ENCODE peak calls at places on chromosomes 3 and 15, in nine cellular contexts. One of them, this sample, is unnamed.

GRCh38 chr3:138694287-138695007 is 85.9 kb downstream of the FAIM start:
- DNase-seq in ACHN: peak; percentile 92
- DNase-seq in foreskin fibroblast: peak; percentile 98
- DNase-seq in caudate nucleus: no peak
- DNase-seq in NCI-H774: no peak
- DNase-seq in T-helper 17 cell: no peak
- DNase-seq in effector memory CD4-positive, alpha-beta T cell: no peak
- DNase-seq in activated naive CD4-positive, alpha-beta T cell treated with anti-CD3 and anti-CD28 coated beads, Interleukin-2, amount 50 U/mL, for 16 hours: no peak
- DNase-seq in nucleus accumbens: no peak
- DNase-seq in this sample: peak; percentile 81

GRCh38 chr15:98778263-98778959 is 130.1 kb downstream of the IGF1R start:
- DNase-seq in activated naive CD4-positive, alpha-beta T cell treated with anti-CD3 and anti-CD28 coated beads, Interleukin-2, amount 50 U/mL, for 16 hours: no peak
- DNase-seq in foreskin fibroblast: no peak
- DNase-seq in caudate nucleus: no peak
- DNase-seq in T-helper 17 cell: no peak
- DNase-seq in ACHN: no peak
- DNase-seq in NCI-H774: no peak
- DNase-seq in effector memory CD4-positive, alpha-beta T cell: no peak
- DNase-seq in nucleus accumbens: no peak
- DNase-seq in this sample: no peak

GRCh38 chr3:40930131-40930538 is 269.2 kb upstream of the CTNNB1 start:
- DNase-seq in foreskin fibroblast: no peak
- DNase-seq in nucleus accumbens: no peak
- DNase-seq in activated naive CD4-positive, alpha-beta T cell treated with anti-CD3 and anti-CD28 coated beads, Interleukin-2, amount 50 U/mL, for 16 hours: no peak
- DNase-seq in NCI-H774: no peak
- DNase-seq in caudate nucleus: no peak
- DNase-seq in T-helper 17 cell: no peak
- DNase-seq in effector memory CD4-positive, alpha-beta T cell: no peak
- DNase-seq in ACHN: no peak
- DNase-seq in this sample: no peak

GRCh38 chr3:38687306-38687705 is 37.8 kb upstream of the SCN5A start:
- DNase-seq in ACHN: no peak
- DNase-seq in effector memory CD4-positive, alpha-beta T cell: no peak
- DNase-seq in foreskin fibroblast: no peak
- DNase-seq in caudate nucleus: no peak
- DNase-seq in NCI-H774: no peak
- DNase-seq in T-helper 17 cell: no peak
- DNase-seq in activated naive CD4-positive, alpha-beta T cell treated with anti-CD3 and anti-CD28 coated beads, Interleukin-2, amount 50 U/mL, for 16 hours: no peak
- DNase-seq in nucleus accumbens: no peak
- DNase-seq in this sample: no peak

GRCh38 chr15:74302821-74303359 is 64.6 kb downstream of the CYP11A1 start:
- DNase-seq in nucleus accumbens: no peak
- DNase-seq in foreskin fibroblast: no peak
- DNase-seq in effector memory CD4-positive, alpha-beta T cell: no peak
- DNase-seq in NCI-H774: no peak
- DNase-seq in T-helper 17 cell: no peak
- DNase-seq in activated naive CD4-positive, alpha-beta T cell treated with anti-CD3 and anti-CD28 coated beads, Interleukin-2, amount 50 U/mL, for 16 hours: peak; percentile 48
- DNase-seq in ACHN: peak; percentile 38
- DNase-seq in caudate nucleus: peak; percentile 12
- DNase-seq in this sample: peak; percentile 62

GRCh38 chr15:67149859-67150824 is 84.7 kb downstream of the SMAD3 start:
- DNase-seq in NCI-H774: no peak
- DNase-seq in activated naive CD4-positive, alpha-beta T cell treated with anti-CD3 and anti-CD28 coated beads, Interleukin-2, amount 50 U/mL, for 16 hours: peak; percentile 48
- DNase-seq in ACHN: peak; percentile 90
- DNase-seq in nucleus accumbens: no peak
- DNase-seq in foreskin fibroblast: peak; percentile 97
- DNase-seq in T-helper 17 cell: peak; percentile 27
- DNase-seq in effector memory CD4-positive, alpha-beta T cell: peak; percentile 33
- DNase-seq in caudate nucleus: no peak
- DNase-seq in this sample: peak; percentile 90

GRCh38 chr15:88711806-88712205 is 73.0 kb downstream of the ISG20 start:
- DNase-seq in effector memory CD4-positive, alpha-beta T cell: no peak
- DNase-seq in activated naive CD4-positive, alpha-beta T cell treated with anti-CD3 and anti-CD28 coated beads, Interleukin-2, amount 50 U/mL, for 16 hours: no peak
- DNase-seq in ACHN: no peak
- DNase-seq in NCI-H774: no peak
- DNase-seq in nucleus accumbens: no peak
- DNase-seq in foreskin fibroblast: no peak
- DNase-seq in T-helper 17 cell: no peak
- DNase-seq in caudate nucleus: no peak
- DNase-seq in this sample: no peak

GRCh38 chr15:41494190-41494921 is 682 bp downstream of the ITPKA start:
- DNase-seq in caudate nucleus: no peak
- DNase-seq in effector memory CD4-positive, alpha-beta T cell: no peak
- DNase-seq in activated naive CD4-positive, alpha-beta T cell treated with anti-CD3 and anti-CD28 coated beads, Interleukin-2, amount 50 U/mL, for 16 hours: peak; percentile 51
- DNase-seq in ACHN: peak; percentile 3
- DNase-seq in T-helper 17 cell: peak; percentile 17
- DNase-seq in nucleus accumbens: peak; percentile 43
- DNase-seq in foreskin fibroblast: no peak
- DNase-seq in NCI-H774: no peak
- DNase-seq in this sample: no peak

GRCh38 chr15:68310811-68311463 is 33.4 kb downstream of the FEM1B start:
- DNase-seq in T-helper 17 cell: no peak
- DNase-seq in nucleus accumbens: no peak
- DNase-seq in activated naive CD4-positive, alpha-beta T cell treated with anti-CD3 and anti-CD28 coated beads, Interleukin-2, amount 50 U/mL, for 16 hours: no peak
- DNase-seq in effector memory CD4-positive, alpha-beta T cell: no peak
- DNase-seq in ACHN: no peak
- DNase-seq in foreskin fibroblast: no peak
- DNase-seq in NCI-H774: no peak
- DNase-seq in caudate nucleus: no peak
- DNase-seq in this sample: no peak

GRCh38 chr15:71683401-71684274 is 126.7 kb upstream of the NR2E3 start:
- DNase-seq in foreskin fibroblast: no peak
- DNase-seq in nucleus accumbens: no peak
- DNase-seq in NCI-H774: no peak
- DNase-seq in T-helper 17 cell: no peak
- DNase-seq in activated naive CD4-positive, alpha-beta T cell treated with anti-CD3 and anti-CD28 coated beads, Interleukin-2, amount 50 U/mL, for 16 hours: no peak
- DNase-seq in effector memory CD4-positive, alpha-beta T cell: no peak
- DNase-seq in caudate nucleus: no peak
- DNase-seq in ACHN: no peak
- DNase-seq in this sample: peak; percentile 36

GRCh38 chr3:47877288-47877687 is 74.3 kb downstream of the DHX30 start:
- DNase-seq in effector memory CD4-positive, alpha-beta T cell: no peak
- DNase-seq in nucleus accumbens: no peak
- DNase-seq in activated naive CD4-positive, alpha-beta T cell treated with anti-CD3 and anti-CD28 coated beads, Interleukin-2, amount 50 U/mL, for 16 hours: no peak
- DNase-seq in ACHN: no peak
- DNase-seq in NCI-H774: no peak
- DNase-seq in foreskin fibroblast: no peak
- DNase-seq in caudate nucleus: no peak
- DNase-seq in T-helper 17 cell: no peak
- DNase-seq in this sample: peak; percentile 21

GRCh38 chr15:99102332-99103235 is 2.3 kb upstream of the SYNM start:
- DNase-seq in nucleus accumbens: no peak
- DNase-seq in caudate nucleus: no peak
- DNase-seq in NCI-H774: no peak
- DNase-seq in foreskin fibroblast: no peak
- DNase-seq in T-helper 17 cell: no peak
- DNase-seq in activated naive CD4-positive, alpha-beta T cell treated with anti-CD3 and anti-CD28 coated beads, Interleukin-2, amount 50 U/mL, for 16 hours: no peak
- DNase-seq in effector memory CD4-positive, alpha-beta T cell: no peak
- DNase-seq in ACHN: no peak
- DNase-seq in this sample: no peak

GRCh38 chr15:49047456-49047855 is 1.2 kb upstream of the SECISBP2L start:
- DNase-seq in effector memory CD4-positive, alpha-beta T cell: no peak
- DNase-seq in foreskin fibroblast: no peak
- DNase-seq in ACHN: no peak
- DNase-seq in NCI-H774: no peak
- DNase-seq in T-helper 17 cell: no peak
- DNase-seq in nucleus accumbens: no peak
- DNase-seq in caudate nucleus: no peak
- DNase-seq in activated naive CD4-positive, alpha-beta T cell treated with anti-CD3 and anti-CD28 coated beads, Interleukin-2, amount 50 U/mL, for 16 hours: no peak
- DNase-seq in this sample: no peak

GRCh38 chr15:28274635-28275034 is 47.3 kb downstream of the HERC2 start:
- DNase-seq in caudate nucleus: no peak
- DNase-seq in ACHN: no peak
- DNase-seq in NCI-H774: no peak
- DNase-seq in foreskin fibroblast: no peak
- DNase-seq in nucleus accumbens: no peak
- DNase-seq in T-helper 17 cell: no peak
- DNase-seq in effector memory CD4-positive, alpha-beta T cell: no peak
- DNase-seq in activated naive CD4-positive, alpha-beta T cell treated with anti-CD3 and anti-CD28 coated beads, Interleukin-2, amount 50 U/mL, for 16 hours: no peak
- DNase-seq in this sample: no peak

GRCh38 chr3:132661120-132661519 is 991 bp downstream of the UBA5 start:
- DNase-seq in ACHN: no peak
- DNase-seq in nucleus accumbens: no peak
- DNase-seq in caudate nucleus: no peak
- DNase-seq in activated naive CD4-positive, alpha-beta T cell treated with anti-CD3 and anti-CD28 coated beads, Interleukin-2, amount 50 U/mL, for 16 hours: no peak
- DNase-seq in NCI-H774: no peak
- DNase-seq in foreskin fibroblast: no peak
- DNase-seq in effector memory CD4-positive, alpha-beta T cell: no peak
- DNase-seq in T-helper 17 cell: no peak
- DNase-seq in this sample: no peak

GRCh38 chr15:90035095-90035834 is 34.1 kb downstream of the ZNF710 start:
- DNase-seq in foreskin fibroblast: peak; percentile 18
- DNase-seq in caudate nucleus: no peak
- DNase-seq in nucleus accumbens: no peak
- DNase-seq in activated naive CD4-positive, alpha-beta T cell treated with anti-CD3 and anti-CD28 coated beads, Interleukin-2, amount 50 U/mL, for 16 hours: peak; percentile 5
- DNase-seq in T-helper 17 cell: no peak
- DNase-seq in NCI-H774: peak; percentile 62
- DNase-seq in effector memory CD4-positive, alpha-beta T cell: no peak
- DNase-seq in ACHN: no peak
- DNase-seq in this sample: no peak

GRCh38 chr15:58409861-58410260 is 21.9 kb upstream of the LIPC start:
- DNase-seq in nucleus accumbens: no peak
- DNase-seq in caudate nucleus: no peak
- DNase-seq in T-helper 17 cell: no peak
- DNase-seq in NCI-H774: no peak
- DNase-seq in effector memory CD4-positive, alpha-beta T cell: no peak
- DNase-seq in ACHN: no peak
- DNase-seq in foreskin fibroblast: no peak
- DNase-seq in activated naive CD4-positive, alpha-beta T cell treated with anti-CD3 and anti-CD28 coated beads, Interleukin-2, amount 50 U/mL, for 16 hours: no peak
- DNase-seq in this sample: no peak

GRCh38 chr3:9022305-9022985 is 59.2 kb upstream of the RAD18 start:
- DNase-seq in ACHN: no peak
- DNase-seq in nucleus accumbens: no peak
- DNase-seq in activated naive CD4-positive, alpha-beta T cell treated with anti-CD3 and anti-CD28 coated beads, Interleukin-2, amount 50 U/mL, for 16 hours: no peak
- DNase-seq in caudate nucleus: no peak
- DNase-seq in foreskin fibroblast: no peak
- DNase-seq in effector memory CD4-positive, alpha-beta T cell: no peak
- DNase-seq in NCI-H774: no peak
- DNase-seq in T-helper 17 cell: no peak
- DNase-seq in this sample: no peak

GRCh38 chr15:68278345-68279217 is 1.0 kb downstream of the FEM1B start:
- DNase-seq in nucleus accumbens: peak; percentile 65
- DNase-seq in activated naive CD4-positive, alpha-beta T cell treated with anti-CD3 and anti-CD28 coated beads, Interleukin-2, amount 50 U/mL, for 16 hours: no peak
- DNase-seq in ACHN: no peak
- DNase-seq in NCI-H774: peak; percentile 14
- DNase-seq in T-helper 17 cell: no peak
- DNase-seq in effector memory CD4-positive, alpha-beta T cell: no peak
- DNase-seq in foreskin fibroblast: no peak
- DNase-seq in caudate nucleus: no peak
- DNase-seq in this sample: peak; percentile 38

GRCh38 chr3:46845397-46845859 is 17.8 kb downstream of the MYL3 start:
- DNase-seq in NCI-H774: no peak
- DNase-seq in activated naive CD4-positive, alpha-beta T cell treated with anti-CD3 and anti-CD28 coated beads, Interleukin-2, amount 50 U/mL, for 16 hours: no peak
- DNase-seq in caudate nucleus: no peak
- DNase-seq in T-helper 17 cell: no peak
- DNase-seq in effector memory CD4-positive, alpha-beta T cell: no peak
- DNase-seq in nucleus accumbens: no peak
- DNase-seq in ACHN: peak; percentile 39
- DNase-seq in foreskin fibroblast: peak; percentile 85
- DNase-seq in this sample: peak; percentile 76

GRCh38 chr3:33437556-33438283 is 2.5 kb downstream of the UBP1 start:
- DNase-seq in nucleus accumbens: no peak
- DNase-seq in caudate nucleus: no peak
- DNase-seq in effector memory CD4-positive, alpha-beta T cell: no peak
- DNase-seq in activated naive CD4-positive, alpha-beta T cell treated with anti-CD3 and anti-CD28 coated beads, Interleukin-2, amount 50 U/mL, for 16 hours: no peak
- DNase-seq in T-helper 17 cell: no peak
- DNase-seq in NCI-H774: no peak
- DNase-seq in foreskin fibroblast: peak; percentile 41
- DNase-seq in ACHN: peak; percentile 51
- DNase-seq in this sample: peak; percentile 19

GRCh38 chr3:5136619-5137429 is 14.7 kb downstream of the ARL8B start:
- DNase-seq in NCI-H774: no peak
- DNase-seq in activated naive CD4-positive, alpha-beta T cell treated with anti-CD3 and anti-CD28 coated beads, Interleukin-2, amount 50 U/mL, for 16 hours: no peak
- DNase-seq in T-helper 17 cell: peak; percentile 11
- DNase-seq in ACHN: peak; percentile 45
- DNase-seq in nucleus accumbens: no peak
- DNase-seq in foreskin fibroblast: no peak
- DNase-seq in caudate nucleus: no peak
- DNase-seq in effector memory CD4-positive, alpha-beta T cell: no peak
- DNase-seq in this sample: peak; percentile 22

GRCh38 chr3:148873928-148874326 is 8.8 kb downstream of the CPA3 start:
- DNase-seq in effector memory CD4-positive, alpha-beta T cell: no peak
- DNase-seq in NCI-H774: peak; percentile 77
- DNase-seq in ACHN: no peak
- DNase-seq in foreskin fibroblast: peak; percentile 10
- DNase-seq in nucleus accumbens: no peak
- DNase-seq in activated naive CD4-positive, alpha-beta T cell treated with anti-CD3 and anti-CD28 coated beads, Interleukin-2, amount 50 U/mL, for 16 hours: no peak
- DNase-seq in caudate nucleus: no peak
- DNase-seq in T-helper 17 cell: no peak
- DNase-seq in this sample: no peak

GRCh38 chr3:57279685-57280084 is 12.8 kb downstream of the ASB14 start:
- DNase-seq in nucleus accumbens: no peak
- DNase-seq in activated naive CD4-positive, alpha-beta T cell treated with anti-CD3 and anti-CD28 coated beads, Interleukin-2, amount 50 U/mL, for 16 hours: no peak
- DNase-seq in T-helper 17 cell: no peak
- DNase-seq in NCI-H774: no peak
- DNase-seq in caudate nucleus: no peak
- DNase-seq in foreskin fibroblast: no peak
- DNase-seq in effector memory CD4-positive, alpha-beta T cell: no peak
- DNase-seq in ACHN: no peak
- DNase-seq in this sample: no peak

GRCh38 chr3:9397911-9398714 is 698 bp downstream of the SETD5 start:
- DNase-seq in activated naive CD4-positive, alpha-beta T cell treated with anti-CD3 and anti-CD28 coated beads, Interleukin-2, amount 50 U/mL, for 16 hours: peak; percentile 53
- DNase-seq in foreskin fibroblast: no peak
- DNase-seq in caudate nucleus: peak; percentile 40
- DNase-seq in T-helper 17 cell: peak; percentile 11
- DNase-seq in nucleus accumbens: peak; percentile 29
- DNase-seq in effector memory CD4-positive, alpha-beta T cell: no peak
- DNase-seq in NCI-H774: no peak
- DNase-seq in ACHN: peak; percentile 33
- DNase-seq in this sample: no peak

GRCh38 chr3:53329933-53330332 is 17.4 kb downstream of the DCP1A start:
- DNase-seq in nucleus accumbens: no peak
- DNase-seq in foreskin fibroblast: no peak
- DNase-seq in ACHN: no peak
- DNase-seq in activated naive CD4-positive, alpha-beta T cell treated with anti-CD3 and anti-CD28 coated beads, Interleukin-2, amount 50 U/mL, for 16 hours: no peak
- DNase-seq in caudate nucleus: no peak
- DNase-seq in T-helper 17 cell: no peak
- DNase-seq in effector memory CD4-positive, alpha-beta T cell: no peak
- DNase-seq in NCI-H774: no peak
- DNase-seq in this sample: no peak

GRCh38 chr3:165742351-165742750 is 94.9 kb downstream of the BCHE start:
- DNase-seq in caudate nucleus: peak; percentile 78
- DNase-seq in nucleus accumbens: peak; percentile 59
- DNase-seq in NCI-H774: peak; percentile 21
- DNase-seq in ACHN: no peak
- DNase-seq in T-helper 17 cell: no peak
- DNase-seq in foreskin fibroblast: no peak
- DNase-seq in effector memory CD4-positive, alpha-beta T cell: no peak
- DNase-seq in activated naive CD4-positive, alpha-beta T cell treated with anti-CD3 and anti-CD28 coated beads, Interleukin-2, amount 50 U/mL, for 16 hours: no peak
- DNase-seq in this sample: no peak

GRCh38 chr3:15804553-15805095 is 6.8 kb upstream of the ANKRD28 start:
- DNase-seq in NCI-H774: no peak
- DNase-seq in nucleus accumbens: no peak
- DNase-seq in caudate nucleus: no peak
- DNase-seq in activated naive CD4-positive, alpha-beta T cell treated with anti-CD3 and anti-CD28 coated beads, Interleukin-2, amount 50 U/mL, for 16 hours: no peak
- DNase-seq in effector memory CD4-positive, alpha-beta T cell: no peak
- DNase-seq in ACHN: no peak
- DNase-seq in T-helper 17 cell: no peak
- DNase-seq in foreskin fibroblast: no peak
- DNase-seq in this sample: no peak

GRCh38 chr15:64747578-64747977 is 27.8 kb downstream of the RBPMS2 start:
- DNase-seq in activated naive CD4-positive, alpha-beta T cell treated with anti-CD3 and anti-CD28 coated beads, Interleukin-2, amount 50 U/mL, for 16 hours: no peak
- DNase-seq in caudate nucleus: no peak
- DNase-seq in NCI-H774: no peak
- DNase-seq in ACHN: no peak
- DNase-seq in nucleus accumbens: no peak
- DNase-seq in T-helper 17 cell: no peak
- DNase-seq in foreskin fibroblast: no peak
- DNase-seq in effector memory CD4-positive, alpha-beta T cell: no peak
- DNase-seq in this sample: no peak

GRCh38 chr3:12891985-12892839 is 50.8 kb upstream of the RPL32 start:
- DNase-seq in ACHN: peak; percentile 59
- DNase-seq in foreskin fibroblast: peak; percentile 41
- DNase-seq in caudate nucleus: peak; percentile 47
- DNase-seq in effector memory CD4-positive, alpha-beta T cell: no peak
- DNase-seq in nucleus accumbens: peak; percentile 54
- DNase-seq in T-helper 17 cell: no peak
- DNase-seq in activated naive CD4-positive, alpha-beta T cell treated with anti-CD3 and anti-CD28 coated beads, Interleukin-2, amount 50 U/mL, for 16 hours: peak; percentile 37
- DNase-seq in NCI-H774: peak; percentile 12
- DNase-seq in this sample: peak; percentile 76

GRCh38 chr3:190696777-190697501 is 165.6 kb downstream of the GMNC start:
- DNase-seq in caudate nucleus: no peak
- DNase-seq in effector memory CD4-positive, alpha-beta T cell: no peak
- DNase-seq in NCI-H774: peak; percentile 33
- DNase-seq in foreskin fibroblast: peak; percentile 10
- DNase-seq in T-helper 17 cell: no peak
- DNase-seq in nucleus accumbens: no peak
- DNase-seq in ACHN: peak; percentile 43
- DNase-seq in activated naive CD4-positive, alpha-beta T cell treated with anti-CD3 and anti-CD28 coated beads, Interleukin-2, amount 50 U/mL, for 16 hours: no peak
- DNase-seq in this sample: peak; percentile 44